ENCODE peak calls at places on chromosomes 13 and 19, in eight cellular contexts. One of them, this sample, is unnamed.

GRCh38 chr13:50208826-50209335 is 193.6 kb downstream of the KCNRG start:
- DNase-seq in uterus: no peak
- DNase-seq in astrocyte: peak; percentile 91
- DNase-seq in CD8-positive, alpha-beta T cell: no peak
- DNase-seq in IMR-90: peak; percentile 76
- DNase-seq in body of pancreas: peak; percentile 15
- DNase-seq in A549: peak; percentile 54
- DNase-seq in small intestine: no peak
- DNase-seq in this sample: no peak

GRCh38 chr13:73385848-73386247 is 327.0 kb downstream of the KLF5 start:
- DNase-seq in uterus: no peak
- DNase-seq in small intestine: no peak
- DNase-seq in CD8-positive, alpha-beta T cell: no peak
- DNase-seq in astrocyte: no peak
- DNase-seq in IMR-90: no peak
- DNase-seq in body of pancreas: no peak
- DNase-seq in A549: no peak
- DNase-seq in this sample: no peak

GRCh38 chr19:5369962-5370367 is 29.4 kb upstream of the PTPRS start:
- DNase-seq in body of pancreas: peak; percentile 56
- DNase-seq in astrocyte: no peak
- DNase-seq in IMR-90: no peak
- DNase-seq in A549: peak; percentile 63
- DNase-seq in small intestine: peak; percentile 16
- DNase-seq in uterus: no peak
- DNase-seq in CD8-positive, alpha-beta T cell: peak; percentile 40
- DNase-seq in this sample: peak; percentile 8

GRCh38 chr13:50731400-50731799 is 112.1 kb downstream of the DLEU7 start:
- DNase-seq in CD8-positive, alpha-beta T cell: no peak
- DNase-seq in small intestine: no peak
- DNase-seq in IMR-90: peak; percentile 54
- DNase-seq in A549: peak; percentile 15
- DNase-seq in uterus: no peak
- DNase-seq in body of pancreas: no peak
- DNase-seq in astrocyte: peak; percentile 82
- DNase-seq in this sample: no peak

GRCh38 chr19:37227996-37228395 is 10.0 kb downstream of the ZNF383 start:
- DNase-seq in uterus: no peak
- DNase-seq in A549: peak; percentile 57
- DNase-seq in astrocyte: no peak
- DNase-seq in body of pancreas: peak; percentile 18
- DNase-seq in small intestine: no peak
- DNase-seq in CD8-positive, alpha-beta T cell: peak; percentile 28
- DNase-seq in IMR-90: no peak
- DNase-seq in this sample: no peak

GRCh38 chr13:42865703-42866102 is 84.3 kb downstream of the FAM216B start:
- DNase-seq in uterus: no peak
- DNase-seq in small intestine: no peak
- DNase-seq in IMR-90: peak; percentile 42
- DNase-seq in CD8-positive, alpha-beta T cell: no peak
- DNase-seq in A549: no peak
- DNase-seq in body of pancreas: no peak
- DNase-seq in astrocyte: no peak
- DNase-seq in this sample: no peak

GRCh38 chr13:48775804-48776203 is 122.1 kb downstream of the CYSLTR2 start:
- DNase-seq in astrocyte: peak; percentile 97
- DNase-seq in IMR-90: peak; percentile 97
- DNase-seq in body of pancreas: no peak
- DNase-seq in A549: no peak
- DNase-seq in CD8-positive, alpha-beta T cell: no peak
- DNase-seq in uterus: no peak
- DNase-seq in small intestine: no peak
- DNase-seq in this sample: no peak

GRCh38 chr13:40530961-40531360 is 135.5 kb downstream of the FOXO1 start:
- DNase-seq in uterus: no peak
- DNase-seq in small intestine: no peak
- DNase-seq in CD8-positive, alpha-beta T cell: no peak
- DNase-seq in A549: no peak
- DNase-seq in body of pancreas: no peak
- DNase-seq in astrocyte: no peak
- DNase-seq in IMR-90: no peak
- DNase-seq in this sample: no peak

GRCh38 chr13:107807306-107808073 is 407.8 kb downstream of the LIG4 start:
- DNase-seq in uterus: no peak
- DNase-seq in body of pancreas: no peak
- DNase-seq in astrocyte: peak; percentile 39
- DNase-seq in A549: no peak
- DNase-seq in small intestine: no peak
- DNase-seq in IMR-90: no peak
- DNase-seq in CD8-positive, alpha-beta T cell: no peak
- DNase-seq in this sample: no peak

GRCh38 chr19:719636-720377 is 11.1 kb downstream of the PALM start:
- DNase-seq in body of pancreas: no peak
- DNase-seq in A549: no peak
- DNase-seq in astrocyte: no peak
- DNase-seq in CD8-positive, alpha-beta T cell: no peak
- DNase-seq in uterus: no peak
- DNase-seq in small intestine: no peak
- DNase-seq in IMR-90: no peak
- DNase-seq in this sample: no peak

GRCh38 chr13:26923824-26924605 is 163.4 kb upstream of the GPR12 start:
- DNase-seq in CD8-positive, alpha-beta T cell: no peak
- DNase-seq in body of pancreas: no peak
- DNase-seq in astrocyte: peak; percentile 63
- DNase-seq in small intestine: no peak
- DNase-seq in A549: peak; percentile 2
- DNase-seq in IMR-90: peak; percentile 34
- DNase-seq in uterus: no peak
- DNase-seq in this sample: no peak

GRCh38 chr13:111346281-111346680 is 25.8 kb downstream of the TEX29 start:
- DNase-seq in CD8-positive, alpha-beta T cell: no peak
- DNase-seq in A549: no peak
- DNase-seq in uterus: no peak
- DNase-seq in IMR-90: no peak
- DNase-seq in body of pancreas: no peak
- DNase-seq in small intestine: no peak
- DNase-seq in astrocyte: no peak
- DNase-seq in this sample: no peak

GRCh38 chr13:75236774-75237173 is 245.2 kb downstream of the TBC1D4 start:
- DNase-seq in A549: no peak
- DNase-seq in small intestine: peak; percentile 21
- DNase-seq in IMR-90: no peak
- DNase-seq in body of pancreas: no peak
- DNase-seq in CD8-positive, alpha-beta T cell: no peak
- DNase-seq in astrocyte: peak; percentile 41
- DNase-seq in uterus: no peak
- DNase-seq in this sample: no peak

GRCh38 chr13:35729926-35730627 is 253.6 kb upstream of the MAB21L1 start:
- DNase-seq in CD8-positive, alpha-beta T cell: no peak
- DNase-seq in uterus: no peak
- DNase-seq in small intestine: no peak
- DNase-seq in A549: no peak
- DNase-seq in IMR-90: no peak
- DNase-seq in body of pancreas: no peak
- DNase-seq in astrocyte: no peak
- DNase-seq in this sample: no peak

GRCh38 chr13:105485061-105485460 is 1050.4 kb downstream of the EFNB2 start:
- DNase-seq in A549: no peak
- DNase-seq in body of pancreas: no peak
- DNase-seq in small intestine: no peak
- DNase-seq in IMR-90: no peak
- DNase-seq in CD8-positive, alpha-beta T cell: no peak
- DNase-seq in astrocyte: peak; percentile 22
- DNase-seq in uterus: no peak
- DNase-seq in this sample: no peak

GRCh38 chr19:50870417-50871089 is 2.7 kb upstream of the KLK2 start:
- DNase-seq in IMR-90: peak; percentile 3
- DNase-seq in astrocyte: no peak
- DNase-seq in body of pancreas: peak; percentile 31
- DNase-seq in small intestine: peak; percentile 12
- DNase-seq in uterus: no peak
- DNase-seq in CD8-positive, alpha-beta T cell: no peak
- DNase-seq in A549: peak; percentile 90
- DNase-seq in this sample: no peak

GRCh38 chr13:50128406-50129048 is 113.3 kb downstream of the KCNRG start:
- DNase-seq in CD8-positive, alpha-beta T cell: no peak
- DNase-seq in small intestine: no peak
- DNase-seq in body of pancreas: no peak
- DNase-seq in uterus: no peak
- DNase-seq in A549: no peak
- DNase-seq in IMR-90: no peak
- DNase-seq in astrocyte: no peak
- DNase-seq in this sample: no peak

GRCh38 chr19:14472202-14472961 is 2.8 kb downstream of the PTGER1 start:
- DNase-seq in CD8-positive, alpha-beta T cell: peak; percentile 94
- DNase-seq in IMR-90: peak; percentile 18
- DNase-seq in uterus: peak; percentile 70
- DNase-seq in astrocyte: no peak
- DNase-seq in small intestine: peak; percentile 51
- DNase-seq in body of pancreas: peak; percentile 54
- DNase-seq in A549: peak; percentile 50
- DNase-seq in this sample: peak; percentile 83

GRCh38 chr19:55344444-55344843 is 4.8 kb downstream of the KMT5C start:
- DNase-seq in A549: no peak
- DNase-seq in astrocyte: no peak
- DNase-seq in IMR-90: no peak
- DNase-seq in body of pancreas: no peak
- DNase-seq in small intestine: no peak
- DNase-seq in CD8-positive, alpha-beta T cell: no peak
- DNase-seq in uterus: no peak
- DNase-seq in this sample: no peak

GRCh38 chr13:42849200-42849599 is 67.8 kb downstream of the FAM216B start:
- DNase-seq in A549: no peak
- DNase-seq in uterus: no peak
- DNase-seq in body of pancreas: no peak
- DNase-seq in astrocyte: no peak
- DNase-seq in small intestine: no peak
- DNase-seq in CD8-positive, alpha-beta T cell: no peak
- DNase-seq in IMR-90: no peak
- DNase-seq in this sample: no peak

GRCh38 chr19:19010551-19010950 is 22.8 kb downstream of the SUGP2 start:
- DNase-seq in CD8-positive, alpha-beta T cell: no peak
- DNase-seq in body of pancreas: no peak
- DNase-seq in IMR-90: no peak
- DNase-seq in uterus: no peak
- DNase-seq in astrocyte: no peak
- DNase-seq in A549: no peak
- DNase-seq in small intestine: no peak
- DNase-seq in this sample: no peak

GRCh38 chr19:34808566-34808965 is 35.6 kb upstream of the ZNF599 start:
- DNase-seq in body of pancreas: no peak
- DNase-seq in astrocyte: peak; percentile 56
- DNase-seq in A549: no peak
- DNase-seq in IMR-90: peak; percentile 67
- DNase-seq in CD8-positive, alpha-beta T cell: no peak
- DNase-seq in uterus: no peak
- DNase-seq in small intestine: no peak
- DNase-seq in this sample: no peak

GRCh38 chr19:48061401-48062344 is 17.8 kb upstream of the CABP5 start:
- DNase-seq in A549: no peak
- DNase-seq in small intestine: no peak
- DNase-seq in IMR-90: no peak
- DNase-seq in CD8-positive, alpha-beta T cell: no peak
- DNase-seq in uterus: no peak
- DNase-seq in body of pancreas: no peak
- DNase-seq in astrocyte: no peak
- DNase-seq in this sample: no peak
- H3K4me1 ChIP-seq in A549: no peaks in the 10 kb centered on the region
- H3K4me1 ChIP-seq in small intestine: no peaks in the 10 kb centered on the region
- H3K4me1 ChIP-seq in IMR-90: no peaks in the 10 kb centered on the region
- H3K4me1 ChIP-seq in CD8-positive, alpha-beta T cell: no peaks in the 10 kb centered on the region
- H3K4me1 ChIP-seq in uterus: no peaks in the 10 kb centered on the region
- H3K4me1 ChIP-seq in body of pancreas: no peaks in the 10 kb centered on the region
- H3K4me1 ChIP-seq in astrocyte: no peaks in the 10 kb centered on the region
- H3K4me1 ChIP-seq in this sample: no peaks in the 10 kb centered on the region

DNA sequence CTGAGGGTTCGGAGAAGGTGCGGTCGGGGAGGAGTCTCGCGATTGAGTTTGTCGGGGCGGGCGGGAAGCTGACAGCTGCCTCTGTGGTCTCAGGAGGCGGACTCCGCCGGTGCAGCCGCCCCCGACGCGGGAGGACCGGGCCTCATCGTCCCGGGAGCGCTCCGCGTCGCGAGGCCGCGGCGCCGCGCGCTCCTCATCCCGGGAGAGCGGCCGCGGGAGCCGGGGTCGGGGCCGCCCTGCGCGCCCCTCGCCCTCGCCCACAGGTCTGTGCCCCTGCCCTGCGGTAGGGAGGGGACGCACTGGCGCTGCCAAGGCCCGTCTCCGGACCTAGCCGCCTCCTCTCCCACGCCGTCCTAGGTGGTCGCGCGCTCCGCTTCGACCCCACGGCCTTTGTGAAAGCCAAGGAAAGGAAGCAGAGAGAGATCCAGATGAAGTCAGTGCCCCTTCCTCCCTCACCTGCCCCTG is 6.9 kb downstream of the PGLYRP1 start:
- DNase-seq in uterus: no peak
- DNase-seq in astrocyte: no peak
- DNase-seq in small intestine: no peak
- DNase-seq in body of pancreas: peak; percentile 20
- DNase-seq in CD8-positive, alpha-beta T cell: peak; percentile 43
- DNase-seq in IMR-90: no peak
- DNase-seq in A549: peak; percentile 30
- DNase-seq in this sample: peak; percentile 46
- H3K4me3 ChIP-seq in uterus: peak overlapping the region; percentile 41
- H3K4me3 ChIP-seq in astrocyte: peak overlapping the region; percentile 58
- H3K4me3 ChIP-seq in small intestine: no peak overlapping the region
- H3K4me3 ChIP-seq in body of pancreas: peak overlapping the region; percentile 14
- H3K4me3 ChIP-seq in CD8-positive, alpha-beta T cell: peak overlapping the region; percentile 93
- H3K4me3 ChIP-seq in IMR-90: peak overlapping the region; percentile 58
- H3K4me3 ChIP-seq in A549: peak overlapping the region; percentile 59
- H3K4me3 ChIP-seq in this sample: peak overlapping the region; percentile 61

GRCh38 chr19:15640294-15640903 is at the start of gene CYP4F3:
- DNase-seq in small intestine: peak; percentile 99
- DNase-seq in IMR-90: no peak
- DNase-seq in CD8-positive, alpha-beta T cell: no peak
- DNase-seq in body of pancreas: peak; percentile 74
- DNase-seq in A549: peak; percentile 96
- DNase-seq in astrocyte: no peak
- DNase-seq in uterus: no peak
- DNase-seq in this sample: no peak
- H3K27ac ChIP-seq in small intestine: peak within 1 kb of the TSS; percentile 91
- H3K27ac ChIP-seq in IMR-90: no peak within 1 kb of the TSS
- H3K27ac ChIP-seq in CD8-positive, alpha-beta T cell: no peak within 1 kb of the TSS
- H3K27ac ChIP-seq in body of pancreas: no peak within 1 kb of the TSS
- H3K27ac ChIP-seq in A549: peak within 1 kb of the TSS; percentile 91
- H3K27ac ChIP-seq in astrocyte: no peak within 1 kb of the TSS
- H3K27ac ChIP-seq in uterus: no peak within 1 kb of the TSS
- H3K27ac ChIP-seq in this sample: no peak within 1 kb of the TSS

DNA sequence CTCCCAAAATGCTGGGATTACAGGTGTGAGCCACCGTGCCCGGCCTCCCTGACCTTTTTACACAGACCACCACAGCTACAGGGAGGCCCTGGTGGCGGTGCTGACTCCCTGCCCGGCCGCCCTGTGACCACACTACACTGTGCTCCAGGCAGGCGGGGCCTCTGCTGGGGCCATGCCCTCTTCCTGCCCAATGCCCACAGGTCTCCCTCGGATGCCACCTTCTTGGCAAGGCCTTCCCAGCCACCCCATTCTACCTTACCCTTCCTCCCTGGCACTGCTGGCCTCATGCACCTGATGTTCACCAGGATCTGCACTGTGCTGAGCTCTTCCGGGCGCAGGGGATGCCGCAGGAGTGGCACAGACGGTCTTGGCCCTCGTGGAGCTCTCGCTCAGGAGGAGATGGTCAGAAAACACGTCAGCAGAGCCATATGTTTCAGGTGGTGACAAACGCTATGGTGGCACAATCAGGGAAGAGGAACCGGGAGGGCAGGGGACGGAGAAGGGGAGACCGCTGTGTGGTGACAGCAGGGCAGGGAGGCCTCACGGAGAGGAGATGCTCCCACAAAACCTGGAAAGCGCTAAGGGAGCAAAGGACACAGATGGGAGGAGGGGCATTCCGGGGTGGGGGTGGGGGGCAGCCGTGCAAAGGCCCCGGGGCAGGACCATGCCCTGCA is 4.1 kb downstream of the PIP5K1C start:
- DNase-seq in A549: no peak
- DNase-seq in uterus: no peak
- DNase-seq in CD8-positive, alpha-beta T cell: no peak
- DNase-seq in small intestine: no peak
- DNase-seq in body of pancreas: no peak
- DNase-seq in IMR-90: no peak
- DNase-seq in astrocyte: no peak
- DNase-seq in this sample: no peak
- H3K4me1 ChIP-seq in A549: peaks cover 4% of the 10 kb centered on the region
- H3K4me1 ChIP-seq in uterus: no peaks in the 10 kb centered on the region
- H3K4me1 ChIP-seq in CD8-positive, alpha-beta T cell: peaks cover 19% of the 10 kb centered on the region
- H3K4me1 ChIP-seq in small intestine: no peaks in the 10 kb centered on the region
- H3K4me1 ChIP-seq in body of pancreas: peaks cover 13% of the 10 kb centered on the region
- H3K4me1 ChIP-seq in IMR-90: peaks cover 8% of the 10 kb centered on the region
- H3K4me1 ChIP-seq in astrocyte: peaks cover 7% of the 10 kb centered on the region
- H3K4me1 ChIP-seq in this sample: peaks cover 17% of the 10 kb centered on the region

This sample was measured in CD4-positive, CD25-positive, alpha-beta regulatory T cell.